ENCODE peak calls at places on chromosomes 11 and 22, in eight cellular contexts. J, Z, M, A, V, O, L and U are unnamed samples.

GRCh38 chr11:65851083-65851579 is 6.8 kb downstream of the CFL1 start:
- DNase-seq in Z (no peak), V (no peak), M (no peak), A (no peak), J (no peak), L (no peak), O (no peak), U (no peak)

GRCh38 chr22:40567106-40567505 is 69.4 kb downstream of the MRTFA start:
- DNase-seq in O (no peak), V (no peak), Z (no peak), M (no peak), A (peak; percentile 32), J (no peak), L (no peak), U (no peak)

GRCh38 chr11:120331301-120331966 is 4.8 kb upstream of the ARHGEF12 start:
- DNase-seq in O (peak; percentile 85), V (no peak), Z (no peak), L (peak; percentile 79), M (no peak), A (peak; percentile 94), J (no peak), U (no peak)

GRCh38 chr11:86591631-86592030 is 80.8 kb downstream of the ME3 start:
- DNase-seq in O (no peak), L (no peak), A (no peak), Z (no peak), J (no peak), V (no peak), M (no peak), U (no peak)

GRCh38 chr11:43735931-43736330 is 55.4 kb downstream of the HSD17B12 start:
- DNase-seq in L (peak; percentile 49), V (no peak), A (peak; percentile 63), O (no peak), J (no peak), Z (no peak), M (no peak), U (no peak)

GRCh38 chr22:45885941-45886395 is 91.0 kb downstream of the WNT7B start:
- DNase-seq in O (no peak), A (no peak), Z (no peak), J (peak; percentile 35), M (no peak), V (no peak), L (no peak), U (no peak)

GRCh38 chr22:30490399-30490798 is 15.1 kb downstream of the SEC14L4 start:
- DNase-seq in O (no peak), J (no peak), A (no peak), L (no peak), M (no peak), Z (no peak), V (no peak), U (no peak)

GRCh38 chr22:46763051-46763705 is 728 bp downstream of the TBC1D22A start:
- DNase-seq in M (peak; percentile 25), Z (no peak), L (peak; percentile 38), V (no peak), A (peak; percentile 60), J (peak; percentile 37), O (no peak), U (peak; percentile 79)

GRCh38 chr11:104637652-104638170 is 260.5 kb downstream of the CASP12 start:
- DNase-seq in O (no peak), Z (no peak), A (no peak), V (no peak), M (no peak), L (no peak), J (no peak), U (no peak)

GRCh38 chr22:16965560-16965959 is 42.5 kb downstream of the GAB4 start:
- DNase-seq in Z (no peak), A (no peak), V (no peak), O (no peak), L (no peak), M (no peak), J (no peak), U (no peak)

GRCh38 chr11:130916238-130916855 is at the start of gene SNX19:
- DNase-seq in L (peak; percentile 96), Z (peak; percentile 87), V (peak; percentile 81), A (peak; percentile 97), J (peak; percentile 86), O (peak; percentile 60), M (peak; percentile 98), U (peak; percentile 91)

GRCh38 chr11:65501005-65501529 is 2.2 kb downstream of the MALAT1 start:
- DNase-seq in Z (no peak), L (no peak), J (no peak), O (no peak), M (no peak), A (no peak), V (no peak), U (no peak)

GRCh38 chr22:23315341-23315917 is 135.1 kb downstream of the BCR start:
- DNase-seq in Z (no peak), L (peak; percentile 65), O (no peak), V (no peak), M (peak; percentile 48), J (no peak), A (peak; percentile 75), U (peak; percentile 36)

GRCh38 chr22:47672526-47672925 is 910.1 kb downstream of the TBC1D22A start:
- DNase-seq in L (no peak), A (no peak), M (no peak), V (no peak), O (no peak), Z (no peak), J (no peak), U (no peak)

GRCh38 chr11:93903989-93904388 is 53.6 kb upstream of the VSTM5 start:
- DNase-seq in M (no peak), O (no peak), Z (no peak), J (no peak), V (no peak), A (no peak), L (no peak), U (no peak)

GRCh38 chr22:35985361-35985760 is 43.3 kb downstream of the RBFOX2 start:
- DNase-seq in A (no peak), M (no peak), L (no peak), V (no peak), J (no peak), Z (no peak), O (no peak), U (no peak)

GRCh38 chr22:27685515-27685914 is 116.0 kb downstream of the MN1 start:
- DNase-seq in M (no peak), J (no peak), A (no peak), V (no peak), L (no peak), O (no peak), Z (no peak), U (no peak)

GRCh38 chr11:64902102-64902900 is 14.7 kb downstream of the ATG2A start:
- DNase-seq in M (no peak), L (no peak), V (no peak), O (no peak), A (no peak), Z (no peak), J (no peak), U (no peak)

GRCh38 chr11:12815150-12815523 is 140.9 kb downstream of the TEAD1 start:
- DNase-seq in M (no peak), O (no peak), L (no peak), A (no peak), V (no peak), J (no peak), Z (no peak), U (no peak)

GRCh38 chr11:65576867-65577755 is 1.3 kb downstream of the EHBP1L1 start:
- DNase-seq in A (peak; percentile 74), Z (no peak), O (no peak), J (peak; percentile 69), M (no peak), V (no peak), L (peak; percentile 89), U (peak; percentile 85)

GRCh38 chr22:46055851-46056168 is 78.8 kb upstream of the WNT7B start:
- DNase-seq in J (no peak), O (no peak), Z (no peak), L (no peak), V (no peak), A (no peak), M (no peak), U (no peak)

GRCh38 chr22:34943830-34944229 is 122.1 kb upstream of the ISX start:
- DNase-seq in A (no peak), M (no peak), V (no peak), Z (no peak), O (no peak), J (no peak), L (no peak), U (no peak)

GRCh38 chr11:31764766-31765165 is 46.4 kb downstream of the PAX6 start:
- DNase-seq in Z (no peak), V (no peak), A (no peak), M (no peak), O (no peak), J (no peak), L (no peak), U (no peak)

GRCh38 chr11:12581923-12582322 is 92.3 kb upstream of the TEAD1 start:
- DNase-seq in M (no peak), A (peak; percentile 57), V (no peak), L (peak; percentile 57), O (no peak), Z (no peak), J (no peak), U (no peak)

GRCh38 chr22:41478891-41479521 is 10.1 kb downstream of the ACO2 start:
- DNase-seq in A (peak; percentile 73), O (no peak), L (no peak), Z (no peak), M (no peak), V (no peak), J (no peak), U (peak; percentile 17)

GRCh38 chr11:93585758-93586157 is 42.6 kb upstream of the SMCO4 start:
- DNase-seq in L (peak; percentile 67), A (peak; percentile 49), O (no peak), Z (no peak), V (no peak), J (no peak), M (no peak), U (no peak)

GRCh38 chr22:26672060-26672471 is 14.7 kb downstream of the MIAT start:
- DNase-seq in M (no peak), J (no peak), Z (no peak), O (no peak), V (no peak), L (no peak), A (no peak), U (no peak)

GRCh38 chr22:17106161-17106784 is 14.9 kb downstream of the TMEM121B start:
- DNase-seq in Z (no peak), V (no peak), L (no peak), A (no peak), J (no peak), M (no peak), O (no peak), U (no peak)

GRCh38 chr11:63527667-63528066 is 8.9 kb upstream of the PLAAT4 start:
- DNase-seq in O (no peak), Z (no peak), A (no peak), J (no peak), M (no peak), V (no peak), L (no peak), U (no peak)

GRCh38 chr11:78801161-78801884 is 226.7 kb upstream of the NARS2 start:
- DNase-seq in M (no peak), J (no peak), L (peak; percentile 65), A (peak; percentile 96), V (no peak), O (no peak), Z (peak; percentile 40), U (no peak)

GRCh38 chr11:31535479-31535878 is 25.9 kb downstream of the ELP4 start:
- DNase-seq in M (no peak), L (no peak), O (no peak), J (no peak), Z (no peak), A (no peak), V (no peak), U (no peak)

GRCh38 chr11:16832193-16832539 is 93.7 kb downstream of the C11orf58 start:
- DNase-seq in M (no peak), A (no peak), J (no peak), V (no peak), L (no peak), O (no peak), Z (no peak), U (no peak)

GRCh38 chr11:94869186-94869585 is 101.0 kb downstream of the AMOTL1 start:
- DNase-seq in J (no peak), M (no peak), O (no peak), V (no peak), A (no peak), Z (no peak), L (no peak), U (no peak)

GRCh38 chr11:74138572-74138971 is 32.2 kb downstream of the C2CD3 start:
- DNase-seq in J (no peak), L (peak; percentile 74), A (peak; percentile 91), V (no peak), Z (no peak), O (peak; percentile 82), M (no peak), U (no peak)